ENCODE peak calls at places on chromosomes 3 and 15, in eight cellular contexts. C is activated CD8-positive, alpha-beta memory T cell treated with anti-CD3 and anti-CD28 coated beads for 48 hours; Y is iPS-NIHi11; Q is hippocampal formation; I is A549; G is HEK293T; F is mesothelial cell of epicardium; S is EL. T is an unnamed sample.

GRCh38 chr15:91223902-91224301 is 123.8 kb downstream of the SV2B start:
- DNase-seq in C (no peak), Y (no peak), Q (no peak), I (no peak), G (no peak), F (no peak), S (no peak), T (no peak)

GRCh38 chr15:65646486-65646885 is 24.7 kb downstream of the SLC24A1 start:
- DNase-seq in C (no peak), Y (no peak), Q (no peak), I (no peak), G (no peak), F (no peak), S (peak; percentile 54), T (no peak)

GRCh38 chr15:65431731-65432130 is 9.0 kb upstream of the IGDCC4 start:
- DNase-seq in C (no peak), Y (no peak), Q (no peak), I (no peak), G (no peak), F (no peak), S (no peak), T (no peak)

GRCh38 chr15:55649058-55649423 is 60.9 kb upstream of the PYGO1 start:
- DNase-seq in C (no peak), Y (no peak), Q (no peak), I (no peak), G (no peak), F (no peak), S (peak; percentile 71), T (no peak)

GRCh38 chr3:4897765-4898453 is 81.3 kb upstream of the BHLHE40 start:
- DNase-seq in C (no peak), Y (no peak), Q (no peak), I (no peak), G (no peak), F (no peak), S (no peak), T (no peak)

GRCh38 chr15:96969892-96970710 is 639.6 kb downstream of the NR2F2 start:
- DNase-seq in C (no peak), Y (no peak), Q (no peak), I (no peak), G (no peak), F (no peak), S (no peak), T (no peak)

GRCh38 chr3:71502066-71502465 is 81.5 kb downstream of the FOXP1 start:
- DNase-seq in C (no peak), Y (no peak), Q (no peak), I (no peak), G (no peak), F (no peak), S (no peak), T (peak; percentile 24)

GRCh38 chr15:81294501-81294850 is 29.5 kb downstream of the STARD5 start:
- DNase-seq in C (no peak), Y (no peak), Q (no peak), I (no peak), G (peak; percentile 21), F (no peak), S (no peak), T (no peak)

GRCh38 chr3:64530434-64531049 is 157.3 kb downstream of the ADAMTS9 start:
- DNase-seq in C (no peak), Y (peak; percentile 71), Q (peak; percentile 34), I (peak; percentile 16), G (peak; percentile 59), F (peak; percentile 74), S (peak; percentile 61), T (peak; percentile 26)

GRCh38 chr15:84714816-84715215 is 1.1 kb downstream of the SEC11A start:
- DNase-seq in C (no peak), Y (no peak), Q (no peak), I (no peak), G (no peak), F (no peak), S (no peak), T (peak; percentile 22)

GRCh38 chr15:66515901-66516322 is 10.8 kb downstream of the ZWILCH start:
- DNase-seq in C (no peak), Y (peak; percentile 60), Q (no peak), I (no peak), G (no peak), F (no peak), S (peak; percentile 66), T (no peak)

GRCh38 chr3:139928708-139929505 is 6.1 kb upstream of the CLSTN2 start:
- DNase-seq in C (no peak), Y (no peak), Q (no peak), I (no peak), G (no peak), F (no peak), S (no peak), T (no peak)

GRCh38 chr3:72523409-72524172 is 324.7 kb downstream of the SHQ1 start:
- DNase-seq in C (no peak), Y (no peak), Q (peak; percentile 9), I (no peak), G (no peak), F (no peak), S (no peak), T (peak; percentile 60)

GRCh38 chr15:50192926-50193595 is 11.1 kb downstream of the SLC27A2 start:
- DNase-seq in C (no peak), Y (no peak), Q (no peak), I (no peak), G (no peak), F (no peak), S (no peak), T (no peak)

GRCh38 chr3:149815318-149815717 is 2.3 kb downstream of the RNF13 start:
- DNase-seq in C (no peak), Y (no peak), Q (no peak), I (no peak), G (no peak), F (no peak), S (no peak), T (no peak)

GRCh38 chr15:76153241-76154197 is 93.7 kb downstream of the TMEM266 start:
- DNase-seq in C (no peak), Y (no peak), Q (no peak), I (no peak), G (no peak), F (no peak), S (no peak), T (no peak)

GRCh38 chr3:186002884-186003472 is 65.2 kb upstream of the TRA2B start:
- DNase-seq in C (no peak), Y (peak; percentile 45), Q (no peak), I (peak; percentile 31), G (no peak), F (no peak), S (peak; percentile 75), T (peak; percentile 41)

GRCh38 chr3:144096016-144096415 is 124.4 kb downstream of the DIPK2A start:
- DNase-seq in C (no peak), Y (no peak), Q (no peak), I (no peak), G (no peak), F (no peak), S (no peak), T (no peak)

GRCh38 chr3:139524841-139525538 is 14.6 kb downstream of the RBP1 start:
- DNase-seq in C (no peak), Y (no peak), Q (no peak), I (no peak), G (no peak), F (no peak), S (no peak), T (no peak)

GRCh38 chr3:157131861-157132260 is 28.1 kb downstream of the CCNL1 start:
- DNase-seq in C (no peak), Y (no peak), Q (no peak), I (no peak), G (no peak), F (no peak), S (peak; percentile 46), T (no peak)

GRCh38 chr15:74179983-74180688 is 6.6 kb downstream of the ISLR start:
- DNase-seq in C (no peak), Y (no peak), Q (no peak), I (peak; percentile 55), G (no peak), F (no peak), S (peak; percentile 74), T (no peak)

GRCh38 chr3:72375237-72376154 is 472.7 kb downstream of the SHQ1 start:
- DNase-seq in C (no peak), Y (no peak), Q (no peak), I (no peak), G (no peak), F (no peak), S (no peak), T (peak; percentile 57)

GRCh38 chr3:194158942-194159439 is 23.0 kb downstream of the HES1 start:
- DNase-seq in C (no peak), Y (no peak), Q (no peak), I (no peak), G (no peak), F (no peak), S (no peak), T (no peak)

GRCh38 chr3:101351834-101352233 is 31.5 kb upstream of the IMPG2 start:
- DNase-seq in C (no peak), Y (no peak), Q (no peak), I (no peak), G (no peak), F (no peak), S (peak; percentile 9), T (peak; percentile 19)

GRCh38 chr3:38585791-38586420 is 63.6 kb downstream of the SCN5A start:
- DNase-seq in C (no peak), Y (no peak), Q (no peak), I (no peak), G (no peak), F (peak; percentile 29), S (no peak), T (no peak)

GRCh38 chr3:182608876-182609275 is 184.4 kb upstream of the ATP11B start:
- DNase-seq in C (no peak), Y (no peak), Q (no peak), I (no peak), G (no peak), F (no peak), S (no peak), T (no peak)

GRCh38 chr3:129087138-129087702 is 26.6 kb downstream of the GP9 start:
- DNase-seq in C (no peak), Y (no peak), Q (no peak), I (no peak), G (no peak), F (no peak), S (no peak), T (no peak)

GRCh38 chr3:100088735-100089368 is 25.4 kb downstream of the FILIP1L start:
- DNase-seq in C (no peak), Y (no peak), Q (no peak), I (peak; percentile 17), G (no peak), F (no peak), S (no peak), T (no peak)

GRCh38 chr3:13866406-13866965 is 13.4 kb downstream of the WNT7A start:
- DNase-seq in C (no peak), Y (no peak), Q (no peak), I (no peak), G (no peak), F (no peak), S (no peak), T (no peak)

GRCh38 chr3:69855436-69856162 is 116.3 kb downstream of the MITF start:
- DNase-seq in C (no peak), Y (no peak), Q (no peak), I (peak; percentile 53), G (peak; percentile 12), F (no peak), S (peak; percentile 41), T (peak; percentile 19)

GRCh38 chr3:103002447-103002846 is 567.6 kb downstream of the ZPLD1 start:
- DNase-seq in C (no peak), Y (no peak), Q (no peak), I (no peak), G (no peak), F (no peak), S (no peak), T (no peak)

GRCh38 chr15:80503319-80503952 is 99.3 kb downstream of the ARNT2 start:
- DNase-seq in C (no peak), Y (no peak), Q (no peak), I (no peak), G (no peak), F (no peak), S (no peak), T (no peak)

GRCh38 chr3:50611464-50612233 is at the start of gene CISH:
- DNase-seq in C (peak; percentile 99), Y (peak; percentile 92), Q (peak; percentile 85), I (peak; percentile 78), G (peak; percentile 87), F (peak; percentile 95), S (peak; percentile 93), T (peak; percentile 99)